ENCODE peak calls at places on chromosomes 4 and X, in eight cellular contexts. One of them, this sample, is unnamed.

GRCh38 chrX:40380649-40381488 is 199.9 kb upstream of the ATP6AP2 start:
- DNase-seq in neural crest cell: no peak
- DNase-seq in GM20000: no peak
- DNase-seq in HCT116: no peak
- DNase-seq in stomach: no peak
- DNase-seq in upper lobe of right lung: no peak
- DNase-seq in cardiac fibroblast: no peak
- DNase-seq in IMR-90: no peak
- DNase-seq in this sample: no peak

GRCh38 chr4:148292596-148293175 is 149.5 kb downstream of the NR3C2 start:
- DNase-seq in neural crest cell: no peak
- DNase-seq in GM20000: no peak
- DNase-seq in HCT116: no peak
- DNase-seq in stomach: no peak
- DNase-seq in upper lobe of right lung: no peak
- DNase-seq in cardiac fibroblast: no peak
- DNase-seq in IMR-90: no peak
- DNase-seq in this sample: no peak

GRCh38 chr4:175376287-175376977 is 435.6 kb downstream of the GPM6A start:
- DNase-seq in neural crest cell: no peak
- DNase-seq in GM20000: no peak
- DNase-seq in HCT116: no peak
- DNase-seq in stomach: no peak
- DNase-seq in upper lobe of right lung: no peak
- DNase-seq in cardiac fibroblast: no peak
- DNase-seq in IMR-90: no peak
- DNase-seq in this sample: no peak

GRCh38 chr4:8554555-8555100 is 25.6 kb upstream of the GPR78 start:
- DNase-seq in neural crest cell: no peak
- DNase-seq in GM20000: no peak
- DNase-seq in HCT116: no peak
- DNase-seq in stomach: no peak
- DNase-seq in upper lobe of right lung: peak
- DNase-seq in cardiac fibroblast: no peak
- DNase-seq in IMR-90: no peak
- DNase-seq in this sample: no peak

GRCh38 chrX:71111141-71111843 is at the start of gene IL2RG:
- DNase-seq in neural crest cell: no peak
- DNase-seq in GM20000: peak
- DNase-seq in HCT116: no peak
- DNase-seq in stomach: peak
- DNase-seq in upper lobe of right lung: no peak
- DNase-seq in cardiac fibroblast: no peak
- DNase-seq in IMR-90: no peak
- DNase-seq in this sample: no peak

GRCh38 chr4:41156574-41156973 is 57.8 kb downstream of the APBB2 start:
- DNase-seq in neural crest cell: no peak
- DNase-seq in GM20000: no peak
- DNase-seq in HCT116: peak
- DNase-seq in stomach: no peak
- DNase-seq in upper lobe of right lung: no peak
- DNase-seq in cardiac fibroblast: peak
- DNase-seq in IMR-90: peak
- DNase-seq in this sample: no peak

GRCh38 chr4:6785572-6785925 is 3.0 kb downstream of the KIAA0232 start:
- DNase-seq in neural crest cell: no peak
- DNase-seq in GM20000: no peak
- DNase-seq in HCT116: no peak
- DNase-seq in stomach: no peak
- DNase-seq in upper lobe of right lung: no peak
- DNase-seq in cardiac fibroblast: no peak
- DNase-seq in IMR-90: no peak
- DNase-seq in this sample: no peak

GRCh38 chr4:89259435-89260028 is 48.1 kb downstream of the GPRIN3 start:
- DNase-seq in neural crest cell: no peak
- DNase-seq in GM20000: no peak
- DNase-seq in HCT116: no peak
- DNase-seq in stomach: no peak
- DNase-seq in upper lobe of right lung: no peak
- DNase-seq in cardiac fibroblast: no peak
- DNase-seq in IMR-90: no peak
- DNase-seq in this sample: no peak

GRCh38 chr4:2353222-2354107 is 65.0 kb downstream of the ZFYVE28 start:
- DNase-seq in neural crest cell: no peak
- DNase-seq in GM20000: no peak
- DNase-seq in HCT116: no peak
- DNase-seq in stomach: no peak
- DNase-seq in upper lobe of right lung: peak
- DNase-seq in cardiac fibroblast: peak
- DNase-seq in IMR-90: no peak
- DNase-seq in this sample: peak

DNA sequence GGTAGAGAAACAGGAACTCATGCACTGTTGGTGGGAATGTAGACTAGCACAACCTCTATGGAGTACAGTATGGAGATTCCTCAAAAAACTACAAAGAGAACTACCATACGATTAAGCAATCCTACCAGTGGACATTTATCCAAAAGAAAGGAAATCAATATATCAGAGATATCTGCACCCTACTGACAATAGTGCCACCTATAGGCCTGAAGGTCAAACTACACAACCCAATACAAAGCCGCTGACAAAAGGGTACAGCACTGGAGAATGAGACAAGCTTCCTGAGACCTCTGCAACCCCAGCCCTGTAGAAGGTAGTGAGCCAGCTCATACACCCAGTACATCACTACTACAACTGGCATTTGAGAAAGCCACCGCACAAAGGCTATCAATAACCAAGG is 67.1 kb downstream of the CBR4 start:
- DNase-seq in neural crest cell: no peak
- DNase-seq in GM20000: no peak
- DNase-seq in HCT116: peak
- DNase-seq in stomach: no peak
- DNase-seq in upper lobe of right lung: no peak
- DNase-seq in cardiac fibroblast: no peak
- DNase-seq in IMR-90: no peak
- DNase-seq in this sample: no peak
- TF ChIP-seq CTCF in neural crest cell: peak
- TF ChIP-seq CTCF in GM20000: peak
- TF ChIP-seq CTCF in HCT116: peak
- TF ChIP-seq CTCF in stomach: no peak
- TF ChIP-seq CTCF in upper lobe of right lung: peak
- TF ChIP-seq CTCF in cardiac fibroblast: peak
- TF ChIP-seq CTCF in IMR-90: peak
- TF ChIP-seq CTCF in this sample: peak

GRCh38 chr4:101630319-101630986 is 160.1 kb upstream of the BANK1 start:
- DNase-seq in neural crest cell: no peak
- DNase-seq in GM20000: no peak
- DNase-seq in HCT116: no peak
- DNase-seq in stomach: no peak
- DNase-seq in upper lobe of right lung: no peak
- DNase-seq in cardiac fibroblast: no peak
- DNase-seq in IMR-90: no peak
- DNase-seq in this sample: no peak
- TF ChIP-seq CTCF in neural crest cell: no peak
- TF ChIP-seq CTCF in GM20000: no peak
- TF ChIP-seq CTCF in HCT116: no peak
- TF ChIP-seq CTCF in stomach: no peak
- TF ChIP-seq CTCF in upper lobe of right lung: no peak
- TF ChIP-seq CTCF in cardiac fibroblast: no peak
- TF ChIP-seq CTCF in IMR-90: no peak
- TF ChIP-seq CTCF in this sample: no peak

DNA sequence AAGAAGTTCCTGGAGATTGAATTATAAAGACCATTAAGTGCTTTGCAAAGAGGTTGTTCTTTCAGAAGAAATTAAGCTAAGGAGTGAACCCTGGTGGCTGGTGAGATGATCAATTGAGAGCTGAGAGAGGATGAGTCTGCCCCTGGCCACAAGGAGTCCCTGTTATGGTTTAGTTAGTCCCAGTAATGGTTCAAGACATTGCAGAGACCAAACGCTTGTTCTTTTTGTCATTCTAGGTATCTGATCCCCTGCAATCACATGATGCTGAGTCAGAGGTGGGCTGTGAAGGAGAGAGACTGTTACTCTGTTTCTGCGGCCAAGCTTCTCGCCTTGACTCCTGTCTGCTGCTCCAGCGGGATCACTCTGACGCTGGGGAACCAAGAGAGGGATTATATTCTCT is 114.5 kb downstream of the GATB start:
- DNase-seq in neural crest cell: no peak
- DNase-seq in GM20000: no peak
- DNase-seq in HCT116: no peak
- DNase-seq in stomach: no peak
- DNase-seq in upper lobe of right lung: no peak
- DNase-seq in cardiac fibroblast: no peak
- DNase-seq in IMR-90: no peak
- DNase-seq in this sample: no peak
- TF ChIP-seq CTCF in neural crest cell: no peak
- TF ChIP-seq CTCF in GM20000: no peak
- TF ChIP-seq CTCF in HCT116: no peak
- TF ChIP-seq CTCF in stomach: no peak
- TF ChIP-seq CTCF in upper lobe of right lung: no peak
- TF ChIP-seq CTCF in cardiac fibroblast: no peak
- TF ChIP-seq CTCF in IMR-90: no peak
- TF ChIP-seq CTCF in this sample: peak

GRCh38 chr4:43471950-43472349 is 579.4 kb downstream of the GRXCR1 start:
- DNase-seq in neural crest cell: no peak
- DNase-seq in GM20000: no peak
- DNase-seq in HCT116: no peak
- DNase-seq in stomach: no peak
- DNase-seq in upper lobe of right lung: no peak
- DNase-seq in cardiac fibroblast: peak
- DNase-seq in IMR-90: no peak
- DNase-seq in this sample: no peak
- TF ChIP-seq CTCF in neural crest cell: no peak
- TF ChIP-seq CTCF in GM20000: no peak
- TF ChIP-seq CTCF in HCT116: no peak
- TF ChIP-seq CTCF in stomach: no peak
- TF ChIP-seq CTCF in upper lobe of right lung: no peak
- TF ChIP-seq CTCF in cardiac fibroblast: peak
- TF ChIP-seq CTCF in IMR-90: peak
- TF ChIP-seq CTCF in this sample: peak

This sample was measured in chondrocyte.